ENCODE peak calls at places on chromosomes 11 and 22, in nine cellular contexts. J is CD4-positive, alpha-beta T cell; U is central memory CD8-positive, alpha-beta T cell; N is left lung; X is upper lobe of right lung; L is mucosa of descending colon; I is Right ventricle myocardium superior; B is effector memory CD8-positive, alpha-beta T cell; R is activated B cell treated with CpG ODN at 0.5 μM for 24 hours. V is an unnamed sample.

GRCh38 chr22:42796081-42796480 is 61.0 kb downstream of the ARFGAP3 start:
- ATAC-seq in L (no peak), X (no peak), I (no peak), R (no peak), J (no peak), U (no peak), N (no peak), B (no peak), V (no peak)

GRCh38 chr11:67418476-67419281 is 3.2 kb downstream of the CARNS1 start:
- ATAC-seq in U (no peak), X (no peak), J (peak; percentile 9), B (peak; percentile 16), I (peak; percentile 51), N (no peak), R (peak; percentile 45), L (no peak), V (no peak)

GRCh38 chr11:69950120-69950519 is 128.0 kb upstream of the ANO1 start:
- ATAC-seq in L (peak; percentile 52), N (no peak), B (no peak), I (no peak), J (no peak), U (no peak), X (no peak), R (no peak), V (no peak)

GRCh38 chr11:3148990-3149851 is 15.9 kb downstream of the OSBPL5 start:
- ATAC-seq in R (no peak), J (no peak), I (no peak), U (no peak), L (no peak), X (no peak), B (no peak), N (no peak), V (no peak)

GRCh38 chr22:39308614-39309363 is 10.6 kb downstream of the RPL3 start:
- ATAC-seq in N (peak; percentile 50), R (no peak), L (peak; percentile 9), U (no peak), I (peak; percentile 34), X (peak; percentile 51), B (no peak), J (no peak), V (peak; percentile 88)

GRCh38 chr22:17268501-17269223 is 49.4 kb upstream of the ADA2 start:
- ATAC-seq in N (no peak), R (no peak), B (no peak), U (no peak), J (peak; percentile 39), L (no peak), I (no peak), X (peak; percentile 47), V (no peak)

GRCh38 chr22:36362819-36363377 is 24.9 kb downstream of the MYH9 start:
- ATAC-seq in R (no peak), N (no peak), X (no peak), J (no peak), L (peak; percentile 33), I (no peak), B (no peak), U (no peak), V (no peak)

GRCh38 chr11:36077368-36077767 is 133.5 kb downstream of the LDLRAD3 start:
- ATAC-seq in U (no peak), N (no peak), R (no peak), I (no peak), X (no peak), B (no peak), J (no peak), L (no peak), V (no peak)

GRCh38 chr22:32502346-32502745 is 27.7 kb downstream of the FBXO7 start:
- ATAC-seq in B (no peak), J (no peak), N (no peak), X (peak; percentile 14), I (no peak), L (no peak), U (no peak), R (no peak), V (no peak)

GRCh38 chr11:83070044-83070877 is 1.4 kb downstream of the RAB30 start:
- ATAC-seq in I (no peak), X (no peak), B (no peak), U (no peak), L (no peak), R (no peak), J (no peak), N (peak; percentile 1), V (no peak)

GRCh38 chr11:107818491-107818890 is 40.1 kb downstream of the SLC35F2 start:
- ATAC-seq in R (no peak), U (no peak), N (no peak), L (no peak), B (no peak), I (no peak), X (no peak), J (no peak), V (no peak)

GRCh38 chr11:85951049-85951405 is 95.8 kb downstream of the CCDC83 start:
- ATAC-seq in J (no peak), N (no peak), I (no peak), B (no peak), R (no peak), X (no peak), L (peak; percentile 9), U (no peak), V (no peak)

GRCh38 chr11:46711288-46711687 is 7.7 kb upstream of the F2 start:
- ATAC-seq in R (no peak), B (no peak), X (no peak), J (no peak), L (no peak), U (no peak), I (peak; percentile 53), N (peak; percentile 18), V (peak; percentile 46)

GRCh38 chr11:1467270-1467669 is 19.3 kb downstream of the MOB2 start:
- ATAC-seq in I (no peak), R (no peak), L (no peak), B (no peak), U (no peak), N (no peak), X (no peak), J (no peak), V (no peak)

GRCh38 chr11:2561283-2562180 is 116.7 kb downstream of the KCNQ1 start:
- ATAC-seq in I (peak; percentile 43), U (no peak), J (no peak), N (peak; percentile 38), R (no peak), B (no peak), X (peak; percentile 53), L (no peak), V (no peak)

GRCh38 chr11:19279455-19279854 is 38.7 kb upstream of the E2F8 start:
- ATAC-seq in I (no peak), N (no peak), X (no peak), U (no peak), L (no peak), B (no peak), J (no peak), R (no peak), V (no peak)

GRCh38 chr11:73308963-73309960 is 1.2 kb downstream of the ARHGEF17 start:
- ATAC-seq in R (no peak), N (peak; percentile 69), B (no peak), I (peak; percentile 73), L (peak; percentile 69), U (no peak), J (no peak), X (peak; percentile 78), V (peak; percentile 84)

GRCh38 chr11:67431346-67432249 is 3.3 kb downstream of the RPS6KB2 start:
- ATAC-seq in U (no peak), B (no peak), R (no peak), N (no peak), I (no peak), L (no peak), X (no peak), J (no peak), V (no peak)

GRCh38 chr11:36222755-36223635 is 66.2 kb downstream of the COMMD9 start:
- ATAC-seq in X (peak; percentile 73), B (no peak), R (no peak), I (no peak), N (peak; percentile 87), J (no peak), U (no peak), L (no peak), V (peak; percentile 60)

GRCh38 chr22:31173386-31174145 is 13.6 kb downstream of the RNF185 start:
- ATAC-seq in U (no peak), R (no peak), X (no peak), J (no peak), L (peak; percentile 25), N (peak; percentile 57), B (no peak), I (no peak), V (peak; percentile 51)

GRCh38 chr11:119681537-119681936 is 47.5 kb downstream of the NECTIN1 start:
- ATAC-seq in N (peak; percentile 31), R (no peak), X (peak; percentile 5), I (peak; percentile 60), U (no peak), B (no peak), L (peak; percentile 16), J (no peak), V (no peak)

GRCh38 chr11:71339178-71339881 is 87.0 kb upstream of the SHANK2 start:
- ATAC-seq in U (no peak), R (no peak), B (no peak), I (no peak), J (no peak), N (no peak), X (no peak), L (no peak), V (no peak)

GRCh38 chr22:39446239-39446721 is 10.5 kb upstream of the MGAT3 start:
- ATAC-seq in J (peak; percentile 46), X (no peak), B (no peak), L (peak; percentile 69), I (no peak), U (no peak), R (peak; percentile 61), N (no peak), V (no peak)

V was measured in gastroesophageal sphincter.